ENCODE peak calls at places on chromosomes 6 and 20, in five cellular contexts. Y is body of pancreas, R is NCI-H524, K is AG04450, B is NCI-H1105. A is an unnamed sample.

GRCh38 chr20:41003143-41003932 is 25.3 kb upstream of the TOP1 start:
- DNase-seq in Y (peak), R (no peak), K (peak), B (no peak), A (peak)

GRCh38 chr20:38357653-38358207 is 11.4 kb downstream of the LBP start:
- DNase-seq in Y (no peak), R (no peak), K (no peak), B (no peak), A (no peak)

GRCh38 chr6:142968601-142969000 is 23.6 kb upstream of the HIVEP2 start:
- DNase-seq in Y (no peak), R (no peak), K (no peak), B (no peak), A (no peak)

GRCh38 chr20:56911946-56912345 is 282.8 kb downstream of the TFAP2C start:
- DNase-seq in Y (no peak), R (no peak), K (no peak), B (no peak), A (no peak)

GRCh38 chr6:110053395-110054240 is 75.5 kb downstream of the GPR6 start:
- DNase-seq in Y (peak), R (peak), K (peak), B (peak), A (peak)

GRCh38 chr20:35791823-35792222 is 20.0 kb downstream of the PHF20 start:
- DNase-seq in Y (no peak), R (no peak), K (peak), B (no peak), A (no peak)

GRCh38 chr20:31566332-31566657 is 38.8 kb upstream of the ID1 start:
- DNase-seq in Y (no peak), R (no peak), K (no peak), B (no peak), A (no peak)

GRCh38 chr20:23363257-23363649 is 1.3 kb downstream of the GZF1 start:
- DNase-seq in Y (peak), R (no peak), K (no peak), B (no peak), A (peak)

GRCh38 chr6:151289399-151290007 is 49.7 kb downstream of the AKAP12 start:
- DNase-seq in Y (no peak), R (no peak), K (no peak), B (no peak), A (no peak)

GRCh38 chr6:158004696-158005095 is 23.0 kb downstream of the SYNJ2 start:
- DNase-seq in Y (no peak), R (no peak), K (no peak), B (no peak), A (no peak)

GRCh38 chr20:19257865-19258264 is 45.4 kb downstream of the SLC24A3 start:
- DNase-seq in Y (no peak), R (no peak), K (no peak), B (peak), A (no peak)

GRCh38 chr6:112879920-112880413 is 532.8 kb downstream of the RFPL4B start:
- DNase-seq in Y (peak), R (peak), K (no peak), B (no peak), A (peak)

GRCh38 chr20:38882600-38882999 is 43.6 kb upstream of the FAM83D start:
- DNase-seq in Y (no peak), R (no peak), K (no peak), B (no peak), A (no peak)

GRCh38 chr6:38404355-38404754 is 235.4 kb downstream of the BTBD9 start:
- DNase-seq in Y (no peak), R (no peak), K (no peak), B (peak), A (no peak)

GRCh38 chr6:144283781-144284473 is 1.2 kb upstream of the UTRN start:
- DNase-seq in Y (no peak), R (no peak), K (no peak), B (peak), A (no peak)

GRCh38 chr6:106444777-106445507 is 84.4 kb downstream of the CRYBG1 start:
- DNase-seq in Y (no peak), R (no peak), K (peak), B (peak), A (no peak)